ENCODE peak calls at places on chromosomes 2 and 18, in five cellular contexts. M is breast epithelium, K is NB4, D is astrocyte of the cerebellum, W is nephron progenitor cell. S is an unnamed sample.

GRCh38 chr2:101111917-101112771 is 39.0 kb downstream of the TBC1D8 start:
- DNase-seq in W (no peak), M (no peak), D (no peak), K (peak), S (no peak)

GRCh38 chr2:106695919-106696318 is 190.0 kb downstream of the ST6GAL2 start:
- DNase-seq in M (no peak), D (no peak), K (no peak), W (no peak), S (no peak)

GRCh38 chr2:146123256-146123655 is 1603.3 kb upstream of the ZEB2 start:
- DNase-seq in M (no peak), D (no peak), W (no peak), K (no peak), S (no peak)

GRCh38 chr2:2587364-2587763 is 256.3 kb upstream of the MYT1L start:
- DNase-seq in K (no peak), M (no peak), W (no peak), D (no peak), S (no peak)

GRCh38 chr2:25420820-25421237 is 79.1 kb upstream of the DNMT3A start:
- DNase-seq in D (no peak), M (no peak), K (peak), W (no peak), S (no peak)

GRCh38 chr2:40466926-40467325 is 15.0 kb upstream of the SLC8A1 start:
- DNase-seq in K (no peak), W (no peak), D (no peak), M (no peak), S (no peak)

GRCh38 chr18:35682282-35682867 is 100.8 kb downstream of the GALNT1 start:
- DNase-seq in W (no peak), D (no peak), K (no peak), M (no peak), S (no peak)

GRCh38 chr2:12501469-12502147 is 215.1 kb upstream of the TRIB2 start:
- DNase-seq in W (no peak), D (no peak), M (no peak), K (peak), S (no peak)

GRCh38 chr2:39486071-39486470 is 49.0 kb upstream of the MAP4K3 start:
- DNase-seq in W (no peak), K (no peak), M (no peak), D (no peak), S (no peak)

GRCh38 chr2:189515264-189515663 is 65.3 kb downstream of the SLC40A1 start:
- DNase-seq in W (no peak), K (no peak), D (no peak), M (no peak), S (no peak)

GRCh38 chr18:77133920-77134496 is 1.4 kb upstream of the MBP start:
- DNase-seq in M (no peak), D (no peak), K (peak), W (no peak), S (peak)

GRCh38 chr18:77342736-77343135 is 93.1 kb downstream of the GALR1 start:
- DNase-seq in D (no peak), W (no peak), K (no peak), M (no peak), S (no peak)

GRCh38 chr2:239387811-239388210 is 13.0 kb downstream of the HDAC4 start:
- DNase-seq in K (no peak), M (no peak), D (no peak), W (no peak), S (no peak)

GRCh38 chr2:9703701-9704221 is 73.0 kb upstream of the YWHAQ start:
- DNase-seq in K (peak), M (no peak), W (no peak), D (peak), S (no peak)

GRCh38 chr2:167769020-167769419 is 478.4 kb downstream of the STK39 start:
- DNase-seq in W (no peak), D (no peak), K (no peak), M (no peak), S (no peak)

GRCh38 chr2:64192080-64192479 is 47.9 kb upstream of the PELI1 start:
- DNase-seq in D (no peak), K (peak), W (no peak), M (no peak), S (no peak)

GRCh38 chr2:170140561-170140960 is 37.4 kb upstream of the MYO3B start:
- DNase-seq in K (no peak), D (no peak), W (no peak), M (no peak), S (no peak)

GRCh38 chr2:64732153-64732552 is 78.4 kb upstream of the SERTAD2 start:
- DNase-seq in W (no peak), M (no peak), D (no peak), K (no peak), S (no peak)

GRCh38 chr2:119760876-119761275 is 1.2 kb downstream of the PTPN4 start:
- DNase-seq in K (peak), M (no peak), D (no peak), W (no peak), S (no peak)

GRCh38 chr2:235050992-235051351 is 99.2 kb downstream of the SH3BP4 start:
- DNase-seq in D (peak), W (no peak), K (peak), M (peak), S (peak)

GRCh38 chr2:155748126-155748525 is 584.4 kb downstream of the NR4A2 start:
- DNase-seq in M (no peak), W (no peak), D (no peak), K (no peak), S (no peak)

GRCh38 chr2:189142893-189143759 is 36.4 kb downstream of the COL5A2 start:
- DNase-seq in K (peak), D (no peak), W (peak), M (no peak), S (no peak)

GRCh38 chr2:63049291-63050185 is 1.1 kb upstream of the OTX1 start:
- DNase-seq in K (peak), W (peak), M (no peak), D (no peak), S (no peak)

GRCh38 chr18:23036611-23037259 is 98.5 kb upstream of the CABLES1 start:
- DNase-seq in D (no peak), M (no peak), W (no peak), K (no peak), S (no peak)

GRCh38 chr2:16774091-16774490 is 108.5 kb upstream of the CYRIA start:
- DNase-seq in D (peak), W (no peak), M (no peak), K (no peak), S (no peak)

GRCh38 chr2:109336296-109336695 is 207.3 kb downstream of the SH3RF3 start:
- DNase-seq in M (no peak), K (peak), D (no peak), W (no peak), S (no peak)

GRCh38 chr2:203880557-203881125 is 13.1 kb downstream of the CTLA4 start:
- DNase-seq in W (no peak), M (no peak), K (no peak), D (no peak), S (no peak)

GRCh38 chr2:44136186-44136585 is 32.5 kb upstream of the PPM1B start:
- DNase-seq in D (no peak), M (no peak), W (no peak), K (no peak), S (no peak)

GRCh38 chr2:63465633-63466032 is 122.6 kb downstream of the WDPCP start:
- DNase-seq in W (no peak), M (no peak), K (no peak), D (no peak), S (no peak)

GRCh38 chr2:102271844-102272243 is 39.5 kb upstream of the IL1RL1 start:
- DNase-seq in K (no peak), D (no peak), W (no peak), M (no peak), S (no peak)

GRCh38 chr2:120203341-120204021 is 19.7 kb downstream of the TMEM185B start:
- DNase-seq in D (no peak), K (peak), W (no peak), M (no peak), S (no peak)

GRCh38 chr2:579351-579886 is 97.8 kb downstream of the TMEM18 start:
- DNase-seq in W (no peak), K (no peak), D (no peak), M (no peak), S (no peak)

GRCh38 chr18:13318644-13319501 is 100.3 kb downstream of the LDLRAD4 start:
- DNase-seq in M (no peak), K (peak), W (no peak), D (no peak), S (no peak)

GRCh38 chr2:234395801-234396478 is 100.9 kb downstream of the ARL4C start:
- DNase-seq in D (no peak), K (no peak), M (no peak), W (peak), S (peak)

GRCh38 chr2:6492573-6492972 is 373.1 kb downstream of the CMPK2 start:
- DNase-seq in W (no peak), D (peak), K (no peak), M (no peak), S (no peak)

GRCh38 chr2:29724282-29724681 is 197.1 kb downstream of the ALK start:
- DNase-seq in D (no peak), M (no peak), K (no peak), W (no peak), S (no peak)

GRCh38 chr2:96685285-96685591 is 42.7 kb downstream of the FER1L5 start:
- DNase-seq in D (no peak), M (no peak), W (no peak), K (no peak), S (no peak)

DNA sequence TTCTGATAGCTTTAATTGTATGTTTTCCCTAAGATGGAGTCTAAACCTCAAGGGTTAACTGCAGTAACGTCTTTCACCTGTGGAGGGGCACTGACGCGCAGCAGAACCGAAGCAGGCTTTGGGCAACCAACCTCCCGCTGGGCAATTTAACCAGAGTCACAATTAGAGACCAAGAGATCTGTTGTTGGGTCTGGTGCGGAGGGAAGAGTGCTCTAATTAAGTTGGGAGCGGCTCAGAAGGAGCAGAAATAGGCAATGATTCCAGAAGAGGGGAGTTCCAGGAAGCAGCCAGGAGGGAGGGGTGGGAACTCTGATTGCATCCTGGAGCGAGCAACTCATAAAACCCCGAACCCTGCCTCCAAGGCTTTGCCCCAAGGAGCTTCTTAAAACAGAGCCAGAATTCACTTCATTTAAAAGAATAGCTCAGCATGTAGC is 245.8 kb downstream of the PAX3 start:
- DNase-seq in W (peak), D (no peak), M (no peak), K (peak), S (no peak)
- TF ChIP-seq CTCF in W (peak), D (peak), M (no peak), K (peak), S (no peak)

GRCh38 chr2:111135910-111136297 is 15.2 kb downstream of the BCL2L11 start:
- DNase-seq in D (peak), M (no peak), W (no peak), K (peak), S (no peak)
- TF ChIP-seq CTCF in D (peak), M (no peak), W (no peak), K (no peak), S (no peak)

GRCh38 chr18:51164327-51165290 is 32.9 kb downstream of the MEX3C start:
- DNase-seq in W (no peak), K (no peak), D (no peak), M (no peak), S (no peak)
- TF ChIP-seq CTCF in W (no peak), K (no peak), D (no peak), M (no peak), S (no peak)

DNA sequence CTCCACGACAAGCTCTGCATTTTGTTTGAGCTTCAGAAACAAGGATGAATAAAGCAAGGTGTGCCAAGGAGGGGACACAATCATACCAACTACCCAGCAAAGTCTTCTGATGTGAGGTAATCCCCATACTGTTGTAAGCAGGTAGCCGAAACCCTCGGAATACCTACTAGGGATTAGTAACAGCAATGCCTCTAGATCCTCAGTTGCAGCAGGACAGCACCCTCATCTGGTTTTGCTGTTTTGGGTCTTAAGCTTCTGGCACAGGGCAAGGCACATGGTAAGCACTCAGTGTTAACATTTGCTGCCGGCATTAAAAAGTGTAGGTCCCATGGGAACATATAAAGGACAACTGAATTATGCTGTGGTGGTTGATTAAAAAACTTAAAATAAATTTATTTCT is 16.0 kb upstream of the LINC00305 start:
- DNase-seq in D (no peak), W (no peak), K (no peak), M (no peak), S (no peak)
- TF ChIP-seq CTCF in D (no peak), W (no peak), K (no peak), M (no peak), S (no peak)

DNA sequence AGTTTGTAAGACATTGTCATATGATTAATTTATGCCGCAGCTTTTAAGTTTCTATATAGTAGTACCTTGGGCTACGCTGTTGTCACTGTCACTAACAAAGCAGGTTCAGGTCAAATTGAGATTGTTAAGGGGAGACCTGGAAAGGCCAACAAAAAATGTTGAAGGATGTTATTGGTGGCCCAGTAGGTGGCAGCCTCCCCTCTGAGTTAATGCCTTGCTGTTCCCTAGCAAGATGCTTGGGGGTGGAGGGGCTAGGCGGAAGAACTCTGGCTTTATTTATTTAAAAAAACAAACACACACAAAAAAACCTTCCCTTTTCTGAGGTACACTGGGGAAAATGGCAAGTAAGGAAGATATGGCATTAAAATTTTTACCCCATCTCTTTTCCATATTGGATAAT is 128.3 kb upstream of the ATP5MC3 start:
- DNase-seq in W (peak), D (no peak), K (peak), M (no peak), S (no peak)
- TF ChIP-seq CTCF in W (peak), D (no peak), K (peak), M (no peak), S (peak)

GRCh38 chr2:237644059-237644703 is 16.8 kb downstream of the LRRFIP1 start:
- DNase-seq in K (no peak), D (no peak), W (no peak), M (no peak), S (no peak)

GRCh38 chr2:237640493-237640998 is 13.2 kb downstream of the LRRFIP1 start:
- DNase-seq in K (no peak), D (no peak), W (no peak), M (no peak), S (no peak)

GRCh38 chr2:237643066-237643465 is 15.7 kb downstream of the LRRFIP1 start:
- DNase-seq in K (no peak), M (no peak), W (no peak), D (no peak), S (no peak)

GRCh38 chr2:237643582-237643981 is 16.2 kb downstream of the LRRFIP1 start:
- DNase-seq in M (no peak), D (no peak), K (no peak), W (no peak), S (no peak)

DNA sequence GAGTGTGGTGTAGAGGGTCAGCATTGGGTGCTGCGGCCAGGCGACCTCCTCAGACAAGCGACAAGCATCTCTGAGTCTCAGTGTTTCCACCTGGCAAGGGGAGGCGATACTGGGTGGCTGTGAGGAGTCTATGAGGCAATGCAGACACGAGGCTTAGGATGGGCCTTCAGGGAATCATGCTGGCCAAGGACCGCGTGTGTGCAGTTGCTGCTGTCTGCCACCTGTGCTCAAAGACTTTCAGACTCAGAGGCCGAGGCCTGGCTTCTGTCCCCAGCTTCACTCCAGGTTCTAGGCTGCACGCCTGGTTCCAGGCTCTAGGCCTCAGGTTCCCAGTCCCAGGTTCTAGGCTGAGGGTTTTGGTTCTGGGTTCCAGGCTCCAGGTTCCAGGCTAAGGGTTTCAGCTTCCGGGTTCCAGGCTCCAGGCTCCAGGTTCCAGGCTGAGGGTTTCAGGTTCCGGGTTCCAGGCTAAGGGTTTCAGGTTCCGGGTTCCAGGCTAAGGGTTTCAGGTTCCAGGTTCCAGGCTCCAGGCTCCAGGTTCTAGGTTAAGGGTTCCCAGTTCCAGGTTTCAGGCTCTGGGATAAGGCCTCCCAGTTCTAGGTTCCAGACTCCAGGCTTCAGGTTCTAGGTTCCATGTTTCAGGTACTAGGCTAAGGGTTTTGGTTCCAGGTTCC is 14.8 kb downstream of the LRRFIP1 start:
- DNase-seq in M (no peak), W (no peak), D (no peak), K (peak), S (no peak)
- TF ChIP-seq CTCF in M (no peak), W (no peak), D (no peak), K (no peak), S (no peak)

DNA sequence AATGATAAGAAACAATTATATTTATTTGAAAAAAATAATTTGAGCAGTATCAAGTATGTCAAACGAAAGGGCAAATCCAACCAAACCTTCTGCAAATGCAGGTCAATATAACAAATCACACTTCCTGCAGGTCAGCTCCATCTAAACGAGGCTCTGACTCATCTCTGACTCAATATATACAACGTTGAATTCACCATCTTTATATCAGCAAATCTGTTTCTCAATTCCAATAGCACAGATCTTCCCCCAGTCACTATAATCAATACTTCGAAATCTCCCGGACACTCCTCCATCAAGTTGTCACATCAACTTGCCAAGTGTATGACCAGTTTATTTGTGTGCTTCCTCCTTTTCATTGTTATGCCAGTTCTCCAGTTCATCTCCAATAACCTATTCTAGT is 388.9 kb downstream of the ZEB2 start:
- DNase-seq in M (no peak), D (no peak), W (no peak), K (peak), S (no peak)
- TF ChIP-seq CTCF in M (no peak), D (no peak), W (no peak), K (no peak), S (no peak)

DNA sequence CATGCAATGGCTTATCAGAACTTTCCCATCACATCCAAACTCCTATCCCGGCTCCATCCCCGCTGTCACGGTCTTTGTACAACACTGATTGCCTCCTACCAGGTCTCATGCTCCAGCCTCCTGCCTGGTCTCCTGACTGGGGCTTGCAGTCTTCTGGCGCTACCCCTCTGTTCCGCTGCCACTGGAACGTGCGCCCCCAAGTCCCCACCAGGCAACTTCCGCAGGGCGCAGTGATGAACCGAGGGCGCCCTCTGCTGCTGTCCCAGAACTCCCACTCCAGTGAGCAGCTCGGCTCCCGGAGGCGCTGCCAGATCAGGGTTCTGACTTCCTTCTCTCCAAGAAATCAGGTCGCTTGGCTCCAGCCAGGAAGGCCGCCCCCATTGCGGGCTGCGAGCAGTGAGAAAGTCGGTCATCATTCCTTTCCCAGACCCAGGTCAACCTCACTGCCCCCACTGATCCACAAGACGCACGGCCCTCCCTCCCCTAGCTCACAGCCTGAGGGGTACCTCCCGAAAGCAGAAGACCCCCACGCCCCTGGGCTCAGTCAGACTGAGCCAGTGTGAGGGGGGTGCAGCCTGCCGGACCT is 43.9 kb upstream of the RAB11FIP5 start:
- DNase-seq in D (peak), M (no peak), W (peak), K (peak), S (peak)
- TF ChIP-seq CTCF in D (peak), M (no peak), W (peak), K (peak), S (peak)

S was measured in dorsolateral prefrontal cortex.